ENCODE peak calls at places on chromosomes 7 and 10, in five cellular contexts. B is effector memory CD4-positive, alpha-beta T cell; P is CD4-positive, alpha-beta memory T cell; E is cardiac muscle cell; Z is GM12878. A is an unnamed sample. For H3K4me1, the result is how much of the 10 kb centered on the place peaks cover.

GRCh38 chr10:33534455-33534854 is 200.0 kb upstream of the NRP1 start:
- DNase-seq in E (no peak), P (no peak), B (no peak), Z (no peak), A (no peak)

GRCh38 chr7:33050425-33051318 is 11.9 kb downstream of the NT5C3A start:
- DNase-seq in B (no peak), Z (no peak), P (peak), E (peak), A (no peak)

GRCh38 chr10:44998146-44998631 is 2.5 kb upstream of the ZNF22 start:
- DNase-seq in Z (no peak), P (no peak), B (no peak), E (no peak), A (no peak)

GRCh38 chr7:43937444-43937843 is 11.2 kb downstream of the UBE2D4 start:
- DNase-seq in B (no peak), P (no peak), E (no peak), Z (no peak), A (no peak)

GRCh38 chr7:127900735-127901685 is 130.2 kb downstream of the LRRC4 start:
- DNase-seq in E (no peak), B (no peak), P (no peak), Z (peak), A (no peak)

GRCh38 chr7:157702311-157703023 is 365.7 kb downstream of the DNAJB6 start:
- DNase-seq in E (no peak), Z (no peak), P (no peak), B (no peak), A (peak)

GRCh38 chr7:24857623-24858022 is 100.4 kb upstream of the GSDME start:
- DNase-seq in E (no peak), B (no peak), P (no peak), Z (no peak), A (no peak)

GRCh38 chr10:86709786-86710185 is 41.5 kb downstream of the LDB3 start:
- DNase-seq in E (no peak), Z (no peak), P (no peak), B (no peak), A (no peak)

GRCh38 chr10:21347043-21347799 is 178.3 kb downstream of the SKIDA1 start:
- DNase-seq in B (no peak), E (no peak), P (no peak), Z (no peak), A (no peak)

GRCh38 chr7:74225400-74225799 is 15.6 kb downstream of the LAT2 start:
- DNase-seq in P (no peak), Z (no peak), B (no peak), E (no peak), A (no peak)

GRCh38 chr10:88820990-88821389 is 18.5 kb downstream of the LIPM start:
- DNase-seq in P (no peak), E (no peak), Z (no peak), B (no peak), A (no peak)

GRCh38 chr10:99329238-99329890 is at the start of gene CNNM1:
- DNase-seq in E (peak), B (no peak), P (no peak), Z (no peak), A (no peak)

GRCh38 chr7:51249187-51249945 is 67.2 kb downstream of the COBL start:
- DNase-seq in E (no peak), Z (no peak), P (no peak), B (no peak), A (no peak)

GRCh38 chr10:97640174-97640867 is at the start of gene PI4K2A:
- DNase-seq in Z (peak), E (peak), P (peak), B (peak), A (peak)

GRCh38 chr7:136071106-136071505 is 93.9 kb upstream of the MTPN start:
- DNase-seq in B (no peak), Z (no peak), E (no peak), P (no peak), A (no peak)

GRCh38 chr7:150332852-150333635 is 8.4 kb downstream of the RARRES2 start:
- DNase-seq in E (no peak), B (no peak), P (no peak), Z (no peak), A (no peak)

GRCh38 chr7:4861673-4862072 is at the start of gene PAPOLB:
- DNase-seq in P (no peak), Z (no peak), B (no peak), E (no peak), A (peak)

GRCh38 chr10:104641150-104642000 is at the start of gene SORCS3:
- DNase-seq in E (peak), P (no peak), Z (no peak), B (no peak), A (no peak)

GRCh38 chr10:6401562-6402348 is 178.3 kb downstream of the PRKCQ start:
- DNase-seq in Z (peak), B (peak), P (peak), E (peak), A (peak)

GRCh38 chr10:116598326-116598725 is 7.6 kb downstream of the PNLIPRP1 start:
- DNase-seq in E (no peak), Z (no peak), P (no peak), B (no peak), A (no peak)

GRCh38 chr10:17730667-17731066 is 21.3 kb upstream of the TMEM236 start:
- DNase-seq in Z (no peak), B (no peak), P (no peak), E (no peak), A (no peak)

GRCh38 chr7:55435466-55435865 is 70.3 kb downstream of the LANCL2 start:
- DNase-seq in Z (no peak), B (no peak), E (no peak), P (no peak), A (no peak)

GRCh38 chr10:90890347-90890746 is 18.6 kb downstream of the RPP30 start:
- DNase-seq in E (no peak), P (no peak), Z (no peak), B (no peak), A (no peak)

GRCh38 chr10:60414877-60415585 is 25.4 kb upstream of the ANK3 start:
- DNase-seq in E (peak), P (no peak), Z (no peak), B (no peak), A (no peak)

GRCh38 chr10:95513941-95514392 is 47.2 kb downstream of the SORBS1 start:
- DNase-seq in P (no peak), B (no peak), Z (no peak), E (no peak), A (no peak)

GRCh38 chr10:119724630-119725549 is 960 bp upstream of the INPP5F start:
- DNase-seq in B (peak), P (no peak), E (peak), Z (no peak), A (no peak)

GRCh38 chr7:130886438-130887135 is 152.6 kb upstream of the KLF14 start:
- DNase-seq in B (no peak), E (no peak), Z (no peak), P (no peak), A (no peak)

GRCh38 chr7:36784991-36785940 is 61.0 kb upstream of the AOAH start:
- DNase-seq in E (no peak), B (peak), P (peak), Z (peak), A (peak)

GRCh38 chr7:87628780-87629569 is 777 bp downstream of the RUNDC3B start:
- DNase-seq in Z (no peak), P (peak), B (no peak), E (peak), A (peak)

GRCh38 chr10:28661035-28661434 is 16.3 kb upstream of the BAMBI start:
- DNase-seq in Z (no peak), B (no peak), P (no peak), E (no peak), A (no peak)

GRCh38 chr7:34236057-34236456 is 330.7 kb downstream of the BMPER start:
- DNase-seq in Z (no peak), P (no peak), E (no peak), B (no peak), A (no peak)

GRCh38 chr7:85135931-85136330 is 50.9 kb downstream of the SEMA3D start:
- DNase-seq in Z (no peak), E (no peak), B (no peak), P (no peak), A (no peak)

GRCh38 chr7:15685358-15686181 is 913 bp downstream of the MEOX2 start:
- DNase-seq in P (no peak), E (peak), B (no peak), Z (no peak), A (no peak)

GRCh38 chr7:72335561-72336381 is 76.4 kb downstream of the CALN1 start:
- DNase-seq in Z (no peak), B (no peak), P (no peak), E (peak), A (no peak)
- H3K4me3 ChIP-seq in Z (no peak), B (no peak), P (no peak), E (peak), A (no peak)

DNA sequence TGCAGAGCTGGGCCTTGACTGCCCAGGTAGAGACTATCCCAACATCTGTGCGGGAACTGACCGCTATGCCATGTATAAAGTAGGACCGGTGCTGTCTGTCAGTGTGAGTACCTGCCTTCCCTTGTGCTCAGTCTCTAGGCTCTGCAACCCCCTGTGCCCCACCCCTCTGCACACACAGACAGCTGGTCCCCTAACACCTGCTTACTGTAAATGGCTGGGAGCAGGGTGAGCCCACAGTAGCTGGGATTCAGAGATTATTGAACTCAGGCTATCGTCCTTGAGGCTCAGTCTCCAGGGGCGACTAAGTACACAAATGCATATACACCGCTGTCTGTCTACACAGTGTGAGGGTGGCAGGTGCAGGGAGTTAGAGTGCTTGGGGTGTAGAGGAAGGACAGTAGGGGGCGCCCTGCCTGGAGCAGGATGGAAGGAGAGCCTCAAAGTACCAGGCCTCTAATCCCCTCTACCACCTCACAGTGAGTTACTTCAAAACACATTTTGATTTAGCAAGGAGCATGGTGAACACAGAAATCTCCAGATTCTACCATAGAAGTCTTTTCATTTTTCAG is 12.9 kb downstream of the UPP1 start:
- DNase-seq in P (no peak), B (no peak), Z (no peak), E (no peak), A (no peak)
- H3K27ac ChIP-seq in P (no peak), B (no peak), Z (no peak), E (no peak), A (no peak)

GRCh38 chr10:120805014-120805805 is 46.0 kb upstream of the WDR11 start:
- DNase-seq in E (no peak), P (no peak), B (no peak), Z (no peak), A (no peak)
- H3K4me1 ChIP-seq in E (under half), P (under half), B (under half), Z (under half), A (under half)

DNA sequence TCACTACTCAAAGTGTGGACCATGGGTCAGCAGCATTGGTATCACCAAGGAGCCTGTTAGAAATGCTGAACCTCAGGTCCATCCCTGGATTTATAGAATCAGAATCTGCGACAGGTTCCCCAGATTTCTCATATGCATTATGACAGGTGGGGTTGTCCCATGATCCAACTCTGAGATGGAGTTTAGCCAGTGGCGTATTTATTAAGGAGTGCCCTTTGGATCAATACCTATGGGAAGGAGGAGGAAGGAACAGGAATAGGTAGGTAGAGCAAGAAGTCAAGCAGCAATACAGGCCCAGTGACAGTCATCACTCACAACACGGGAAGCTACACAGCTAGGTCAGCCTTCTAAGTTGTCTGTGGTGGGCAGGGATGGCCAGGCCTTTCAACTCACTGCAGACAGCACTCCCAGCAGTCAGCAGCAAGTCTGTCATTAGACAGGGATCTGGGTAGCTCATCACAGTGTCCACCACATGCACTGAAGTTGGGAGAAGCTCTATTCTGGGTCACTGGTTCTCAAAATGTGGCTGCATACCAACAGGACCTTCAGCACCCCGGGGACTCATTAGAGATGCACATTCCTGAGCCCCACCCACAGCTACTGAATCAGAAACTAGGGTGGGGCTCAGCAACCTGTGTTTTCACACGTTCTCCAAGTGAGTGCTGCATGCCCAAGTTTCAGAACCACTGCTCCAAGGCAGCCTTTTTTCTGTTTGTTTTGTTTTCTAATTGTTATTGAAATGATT is 532.3 kb upstream of the GALNT17 start:
- DNase-seq in Z (no peak), B (no peak), E (no peak), P (no peak), A (no peak)
- H3K4me3 ChIP-seq in Z (no peak), B (no peak), E (no peak), P (no peak), A (no peak)

GRCh38 chr10:12121673-12122072 is 7.8 kb upstream of the SEC61A2 start:
- DNase-seq in Z (peak), P (no peak), E (no peak), B (no peak), A (no peak)
- H3K27ac ChIP-seq in Z (peak), P (no peak), E (no peak), B (no peak), A (no peak)

GRCh38 chr7:116776610-116777289 is 85.6 kb upstream of the CAPZA2 start:
- DNase-seq in E (no peak), B (no peak), P (no peak), Z (peak), A (no peak)
- H3K4me1 ChIP-seq in E (under half), B (under half), P (under half), Z (under half), A (under half)

A was measured in CD8-positive, alpha-beta memory T cell.